ENCODE peak calls at places on chromosomes 12 and 14, in nine cellular contexts. Q, P, X, U, Y, L, G, D and M are unnamed samples.

GRCh38 chr12:47867496-47867941 is 37.3 kb downstream of the VDR start:
- DNase-seq in X (no peak), L (no peak), U (no peak), D (no peak), Q (no peak), G (peak; percentile 75), Y (no peak), P (no peak), M (no peak)

GRCh38 chr14:52906141-52906601 is 44.7 kb downstream of the FERMT2 start:
- DNase-seq in U (no peak), X (no peak), P (no peak), Y (no peak), G (no peak), L (no peak), D (no peak), Q (no peak), M (no peak)

GRCh38 chr14:77181603-77182437 is at the start of gene TMEM63C:
- DNase-seq in Q (no peak), P (peak; percentile 88), G (no peak), Y (no peak), D (peak; percentile 64), U (peak; percentile 78), X (peak; percentile 91), L (no peak), M (no peak)

GRCh38 chr12:132204064-132204821 is 60.0 kb downstream of the NOC4L start:
- DNase-seq in Y (no peak), X (no peak), Q (no peak), P (no peak), G (no peak), U (no peak), L (no peak), D (no peak), M (no peak)

GRCh38 chr12:118456741-118457140 is 80.4 kb downstream of the SUDS3 start:
- DNase-seq in D (no peak), U (no peak), Y (no peak), X (no peak), G (no peak), Q (no peak), L (no peak), P (no peak), M (no peak)

GRCh38 chr12:69524755-69525509 is 54.7 kb downstream of the FRS2 start:
- DNase-seq in U (no peak), G (no peak), P (no peak), Q (no peak), L (no peak), D (no peak), X (no peak), Y (no peak), M (no peak)

GRCh38 chr14:67571275-67571990 is 28.6 kb downstream of the PIGH start:
- DNase-seq in X (peak; percentile 22), L (peak; percentile 47), D (peak; percentile 74), Y (peak; percentile 64), G (peak; percentile 70), P (no peak), Q (no peak), U (peak; percentile 68), M (peak; percentile 58)

GRCh38 chr12:105561981-105562726 is 231.7 kb downstream of the C12orf75 start:
- DNase-seq in G (peak; percentile 82), L (no peak), U (peak; percentile 55), D (no peak), Y (peak; percentile 55), Q (peak; percentile 38), P (no peak), X (no peak), M (no peak)

GRCh38 chr12:122886161-122886560 is 9.8 kb downstream of the VPS37B start:
- DNase-seq in Y (no peak), U (no peak), G (peak; percentile 11), L (no peak), X (no peak), P (no peak), D (no peak), Q (no peak), M (no peak)

GRCh38 chr12:89789862-89790261 is 81.2 kb upstream of the ATP2B1 start:
- DNase-seq in Q (no peak), U (no peak), P (no peak), D (no peak), G (no peak), X (no peak), Y (no peak), L (no peak), M (peak; percentile 78)

GRCh38 chr12:116123511-116124258 is 153.8 kb downstream of the MED13L start:
- DNase-seq in Q (no peak), X (no peak), G (no peak), D (no peak), P (no peak), L (no peak), U (no peak), Y (no peak), M (peak; percentile 77)

GRCh38 chr12:13024151-13024946 is 19.8 kb upstream of the FAM234B start:
- DNase-seq in U (no peak), G (peak; percentile 73), P (no peak), X (no peak), L (no peak), Y (peak; percentile 47), D (peak; percentile 45), Q (no peak), M (no peak)
- TF ChIP-seq CTCF in U (no peak), G (peak; percentile 43), P (no peak), X (peak; percentile 59), L (no peak), Y (no peak), D (peak; percentile 29), Q (peak; percentile 49), M (peak; percentile 35)

GRCh38 chr12:96985515-96986362 is 78.7 kb downstream of the NEDD1 start:
- DNase-seq in P (peak; percentile 53), Q (no peak), Y (peak; percentile 6), U (peak; percentile 70), G (no peak), L (no peak), X (no peak), D (peak; percentile 57), M (no peak)
- TF ChIP-seq CTCF in P (peak; percentile 93), Q (peak; percentile 76), Y (peak; percentile 87), U (peak; percentile 81), G (peak; percentile 39), L (peak; percentile 43), X (peak; percentile 96), D (peak; percentile 93), M (peak; percentile 90)

GRCh38 chr12:53076461-53076860 is 2.7 kb downstream of the SPRYD3 start:
- DNase-seq in Y (no peak), X (no peak), D (no peak), U (no peak), L (no peak), G (no peak), P (no peak), Q (no peak), M (no peak)

GRCh38 chr12:53074999-53075370 is 4.2 kb downstream of the SPRYD3 start:
- DNase-seq in U (no peak), P (no peak), X (no peak), Q (no peak), Y (no peak), L (no peak), D (no peak), G (no peak), M (no peak)

GRCh38 chr12:53077030-53077429 is 2.2 kb downstream of the SPRYD3 start:
- DNase-seq in Q (no peak), P (no peak), L (no peak), Y (no peak), G (no peak), U (no peak), D (no peak), X (no peak), M (no peak)

GRCh38 chr12:53079226-53080117 is at the start of gene SPRYD3:
- DNase-seq in G (peak; percentile 99), U (peak; percentile 100), Y (peak; percentile 98), P (peak; percentile 98), D (peak; percentile 97), X (peak; percentile 81), L (peak; percentile 90), Q (peak; percentile 97), M (peak; percentile 96)

GRCh38 chr12:53078425-53079225 is 565 bp downstream of the SPRYD3 start:
- DNase-seq in L (no peak), P (peak; percentile 85), Q (no peak), G (no peak), X (no peak), D (no peak), U (no peak), Y (no peak), M (no peak)
- TF ChIP-seq CTCF in L (no peak), P (no peak), Q (no peak), G (no peak), X (no peak), D (no peak), U (no peak), Y (no peak), M (no peak)

DNA sequence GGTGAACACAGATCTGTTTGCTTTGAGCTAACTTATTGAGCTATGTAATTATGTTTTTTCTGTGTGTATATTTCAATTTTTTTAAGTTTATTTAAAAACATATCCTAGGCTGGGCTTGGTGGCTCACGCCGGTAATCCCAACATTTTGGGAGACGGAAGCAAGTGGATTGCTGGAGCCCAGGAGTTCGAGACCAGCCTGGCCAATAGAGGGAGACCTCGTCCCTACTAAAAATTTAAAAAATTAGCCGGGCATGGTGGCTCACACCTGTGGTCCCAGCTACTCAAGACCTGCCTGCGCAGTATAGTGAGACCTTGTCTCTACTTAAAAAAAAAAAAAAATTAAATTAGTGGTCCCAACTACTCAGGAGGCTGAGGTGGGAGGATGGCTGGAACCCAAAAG is 16.2 kb upstream of the RNASE1 start:
- DNase-seq in G (no peak), P (no peak), Q (no peak), Y (no peak), U (no peak), X (no peak), D (no peak), L (no peak), M (no peak)
- TF ChIP-seq CTCF in G (no peak), P (no peak), Q (no peak), Y (no peak), U (no peak), X (peak; percentile 56), D (no peak), L (no peak), M (no peak)